ENCODE peak calls at places on chromosomes 11 and 22, in nine cellular contexts. U is NCI-H2029, L is cerebellar nuclear complex, A is hypothalamus, Q is colonic mucosa, C is nephron progenitor cell, M is MG63, K is GM18507, P is thoracic aorta. R is an unnamed sample.
A peak's percentile ranks its signal among the peaks of the same experiment; 100 is the strongest.

GRCh38 chr11:115626414-115626813 is 122.2 kb upstream of the CADM1 start:
- DNase-seq in C (no peak), M (peak; percentile 24), L (no peak), K (no peak), Q (no peak), A (no peak), P (no peak), U (no peak), R (no peak)

GRCh38 chr22:46122511-46122971 is 27.8 kb upstream of the PPARA start:
- DNase-seq in Q (peak; percentile 82), A (peak; percentile 55), U (no peak), C (peak; percentile 86), M (peak; percentile 68), K (peak; percentile 66), L (peak; percentile 32), P (no peak), R (peak; percentile 68)

GRCh38 chr11:64334764-64335741 is 5.0 kb upstream of the CCDC88B start:
- DNase-seq in K (peak; percentile 80), P (no peak), M (peak; percentile 85), Q (peak; percentile 80), C (peak; percentile 59), A (no peak), L (no peak), U (peak; percentile 62), R (peak; percentile 33)

GRCh38 chr11:73400293-73400692 is 24.1 kb downstream of the RELT start:
- DNase-seq in L (no peak), Q (no peak), M (no peak), A (no peak), U (no peak), K (no peak), C (no peak), P (no peak), R (no peak)

GRCh38 chr11:117657801-117658200 is 139.2 kb downstream of the DSCAML1 start:
- DNase-seq in C (no peak), P (no peak), K (no peak), M (no peak), Q (no peak), L (peak; percentile 85), U (peak; percentile 92), A (peak; percentile 85), R (no peak)

GRCh38 chr11:61632096-61632495 is 48.1 kb upstream of the DAGLA start:
- DNase-seq in A (no peak), Q (no peak), L (no peak), M (no peak), C (peak; percentile 51), U (no peak), P (no peak), K (no peak), R (no peak)

GRCh38 chr22:36765943-36766450 is 9.9 kb downstream of the IFT27 start:
- DNase-seq in C (no peak), A (peak; percentile 40), U (no peak), M (no peak), P (no peak), L (no peak), K (no peak), Q (no peak), R (no peak)

GRCh38 chr11:57778318-57779037 is 16.9 kb downstream of the CTNND1 start:
- DNase-seq in Q (peak; percentile 93), L (no peak), U (peak; percentile 77), A (peak; percentile 71), C (peak; percentile 64), K (no peak), M (peak; percentile 96), P (peak; percentile 64), R (no peak)

GRCh38 chr11:12540075-12540685 is 134.0 kb upstream of the TEAD1 start:
- DNase-seq in C (no peak), L (no peak), U (no peak), Q (no peak), A (no peak), K (no peak), P (no peak), M (no peak), R (no peak)

GRCh38 chr11:115677190-115677589 is 173.0 kb upstream of the CADM1 start:
- DNase-seq in Q (no peak), L (peak; percentile 71), U (no peak), M (no peak), P (no peak), A (no peak), C (no peak), K (no peak), R (no peak)

GRCh38 chr11:76861490-76861953 is 804 bp downstream of the ACER3 start:
- DNase-seq in C (no peak), P (no peak), K (no peak), A (no peak), L (no peak), M (no peak), U (no peak), Q (no peak), R (no peak)

GRCh38 chr11:65479184-65480145 is 19.4 kb upstream of the MALAT1 start:
- DNase-seq in M (peak; percentile 88), C (no peak), L (no peak), P (peak; percentile 72), K (no peak), U (no peak), Q (peak; percentile 72), A (peak; percentile 60), R (no peak)

GRCh38 chr11:57460017-57460755 is at the start of gene RTN4RL2:
- DNase-seq in C (peak; percentile 74), Q (peak; percentile 48), K (peak; percentile 57), M (peak; percentile 58), U (peak; percentile 50), A (no peak), L (no peak), P (no peak), R (peak; percentile 66)

R was measured in stimulated activated naive CD8-positive, alpha-beta T cell treated with anti-CD3 and anti-CD28 coated beads, Interleukin-15, amount 100 ng/mL, for 72 hours.